ENCODE peak calls at places on chromosomes 12 and 14, in four cellular contexts. O is left lung, H is left ventricle myocardium inferior, W is neural progenitor cell. I is an unnamed sample.

GRCh38 chr14:36442824-36443241 is 77.2 kb downstream of the NKX2-1 start:
- DNase-seq in O (no peak), H (no peak), W (peak), I (no peak)

GRCh38 chr12:3667485-3667884 is 85.4 kb downstream of the CRACR2A start:
- DNase-seq in O (no peak), H (no peak), W (peak), I (no peak)

GRCh38 chr12:89514751-89515150 is 9.8 kb downstream of the GALNT4 start:
- DNase-seq in O (no peak), H (no peak), W (no peak), I (no peak)

GRCh38 chr12:42705863-42706262 is 116.3 kb upstream of the PRICKLE1 start:
- DNase-seq in O (no peak), H (peak), W (peak), I (no peak)

GRCh38 chr12:19624401-19624930 is 185.2 kb downstream of the AEBP2 start:
- DNase-seq in O (no peak), H (no peak), W (no peak), I (no peak)

GRCh38 chr12:122137681-122138080 is 36.3 kb downstream of the IL31 start:
- DNase-seq in O (no peak), H (no peak), W (peak), I (no peak)

GRCh38 chr14:61355892-61356325 is 34.5 kb downstream of the PRKCH start:
- DNase-seq in O (no peak), H (peak), W (no peak), I (no peak)

GRCh38 chr12:2129076-2129475 is 76.3 kb downstream of the CACNA1C start:
- DNase-seq in O (no peak), H (no peak), W (no peak), I (no peak)

GRCh38 chr12:92224685-92225331 is 79.2 kb upstream of the BTG1 start:
- DNase-seq in O (no peak), H (no peak), W (no peak), I (no peak)

DNA sequence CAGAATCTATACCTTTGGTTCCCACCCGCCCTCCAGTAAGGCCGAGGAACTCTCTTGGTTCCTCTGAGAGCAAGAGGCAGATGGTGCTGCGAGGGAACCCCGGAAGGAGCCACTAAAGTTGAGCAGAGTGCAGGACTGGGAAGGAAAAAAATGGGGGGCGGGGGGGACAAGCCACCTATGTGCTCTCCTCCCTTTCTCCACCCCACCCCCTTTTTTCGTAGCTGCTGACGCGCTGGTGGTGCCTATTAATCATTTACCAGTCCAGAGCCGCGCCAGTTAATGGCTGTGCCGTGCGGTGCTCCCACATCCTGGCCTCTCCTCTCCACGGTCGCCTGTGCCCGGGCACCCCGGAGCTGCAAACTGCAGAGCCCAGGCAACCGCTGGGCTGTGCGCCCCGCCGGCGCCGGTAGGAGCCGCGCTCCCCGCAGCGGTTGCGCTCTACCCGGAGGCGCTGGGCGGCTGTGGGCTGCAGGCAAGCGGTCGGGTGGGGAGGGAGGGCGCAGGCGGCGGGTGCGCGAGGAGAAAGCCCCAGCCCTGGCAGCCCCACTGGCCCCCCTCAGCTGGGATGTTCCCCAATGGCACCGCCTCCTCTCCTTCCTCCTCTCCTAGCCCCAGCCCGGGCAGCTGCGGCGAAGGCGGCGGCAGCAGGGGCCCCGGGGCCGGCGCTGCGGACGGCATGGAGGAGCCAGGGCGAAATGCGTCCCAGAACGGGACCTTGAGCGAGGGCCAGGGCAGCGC is 1.3 kb downstream of the SSTR1 start:
- DNase-seq in O (peak), H (peak), W (peak), I (peak)
- H3K4me3 ChIP-seq in O (peak), H (peak), W (peak), I (peak)

GRCh38 chr14:24219080-24219479 is 3.2 kb upstream of the MDP1 start:
- DNase-seq in O (no peak), H (no peak), W (no peak), I (no peak)

GRCh38 chr14:24215495-24216344 is at the start of gene MDP1:
- DNase-seq in O (peak), H (peak), W (peak), I (peak)

GRCh38 chr14:24212924-24213865 is at the start of gene CHMP4A:
- DNase-seq in O (peak), H (peak), W (peak), I (peak)

GRCh38 chr14:24213866-24214652 is 771 bp upstream of the CHMP4A start:
- DNase-seq in O (no peak), H (no peak), W (no peak), I (no peak)

GRCh38 chr14:24216345-24216699 is 456 bp upstream of the MDP1 start:
- DNase-seq in O (no peak), H (no peak), W (no peak), I (no peak)
- H3K27ac ChIP-seq in O (no peak), H (peak), W (no peak), I (no peak)

DNA sequence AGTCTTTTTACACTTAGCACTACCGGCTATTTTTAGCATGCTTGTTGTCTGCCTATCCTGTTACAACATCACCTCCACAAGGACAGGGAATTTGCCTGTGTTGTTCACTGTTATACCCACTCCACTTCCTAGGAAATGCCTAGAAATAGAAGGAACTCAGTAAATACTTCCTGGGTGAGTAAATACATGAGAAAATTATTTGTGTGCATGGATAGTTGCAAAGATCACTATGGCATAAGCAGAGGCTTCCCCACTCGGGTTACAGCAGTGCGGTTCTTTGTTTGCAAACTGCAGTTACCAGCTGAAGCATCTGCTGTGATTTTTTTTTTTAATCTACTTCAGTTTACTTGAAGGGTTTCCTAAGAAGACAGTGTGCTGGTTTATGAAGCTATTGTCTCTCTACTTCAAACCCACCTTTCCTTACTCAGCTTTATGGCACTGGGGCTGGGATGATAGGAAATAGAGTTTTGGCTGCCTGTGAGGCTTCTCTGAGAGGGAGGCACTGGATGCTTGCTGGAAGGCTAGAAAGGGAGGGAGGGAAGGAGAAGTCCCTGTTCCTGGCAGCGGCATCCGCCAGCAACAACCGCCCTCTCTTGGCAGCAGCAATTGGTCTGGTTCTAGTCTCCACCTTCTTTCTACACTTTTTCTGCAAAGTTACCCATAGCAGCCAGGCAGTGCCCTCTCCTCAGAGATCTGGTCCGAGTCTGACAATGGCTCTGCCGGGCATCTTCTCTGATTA is 29.1 kb downstream of the PDE6H start:
- DNase-seq in O (peak), H (peak), W (peak), I (no peak)
- H3K4me3 ChIP-seq in O (no peak), H (no peak), W (no peak), I (no peak)

GRCh38 chr14:94944636-94945258 is 174.8 kb upstream of the GSC start:
- DNase-seq in O (no peak), H (no peak), W (no peak), I (no peak)

GRCh38 chr14:94946244-94946643 is 176.3 kb upstream of the GSC start:
- DNase-seq in O (no peak), H (no peak), W (no peak), I (no peak)

GRCh38 chr14:94941311-94941710 is 171.4 kb upstream of the GSC start:
- DNase-seq in O (no peak), H (no peak), W (no peak), I (no peak)

GRCh38 chr14:94942601-94943000 is 172.7 kb upstream of the GSC start:
- DNase-seq in O (no peak), H (no peak), W (no peak), I (no peak)

DNA sequence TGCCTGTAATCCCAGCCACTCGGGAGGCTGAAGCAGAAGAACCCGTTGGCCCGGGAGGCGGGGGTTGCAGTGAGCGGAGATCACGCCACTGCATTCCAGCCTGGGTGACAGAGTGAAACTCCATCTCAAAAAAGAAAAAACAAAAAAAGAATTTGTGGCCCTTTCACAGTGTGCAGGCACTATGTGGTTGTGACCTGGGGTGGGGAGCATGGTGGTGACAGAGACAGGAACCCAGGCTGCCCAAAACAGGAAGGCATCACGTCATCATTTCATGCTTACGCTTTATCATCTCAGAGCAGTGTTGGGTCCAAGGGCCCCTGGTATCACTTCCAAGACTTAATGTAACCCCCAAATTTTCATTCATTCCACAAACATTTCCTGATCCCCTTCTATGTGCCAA is 175.7 kb upstream of the GSC start:
- DNase-seq in O (no peak), H (no peak), W (no peak), I (no peak)
- H3K27ac ChIP-seq in O (no peak), H (no peak), W (no peak), I (no peak)

GRCh38 chr12:111408116-111408440 is 2.4 kb downstream of the SH2B3 start:
- DNase-seq in O (no peak), H (no peak), W (no peak), I (no peak)

GRCh38 chr12:111408686-111409402 is 3.1 kb downstream of the SH2B3 start:
- DNase-seq in O (no peak), H (no peak), W (no peak), I (no peak)

GRCh38 chr12:111410229-111411186 is 4.8 kb downstream of the SH2B3 start:
- DNase-seq in O (no peak), H (peak), W (peak), I (no peak)

GRCh38 chr12:111411187-111411764 is 5.6 kb downstream of the SH2B3 start:
- DNase-seq in O (no peak), H (no peak), W (peak), I (no peak)

DNA sequence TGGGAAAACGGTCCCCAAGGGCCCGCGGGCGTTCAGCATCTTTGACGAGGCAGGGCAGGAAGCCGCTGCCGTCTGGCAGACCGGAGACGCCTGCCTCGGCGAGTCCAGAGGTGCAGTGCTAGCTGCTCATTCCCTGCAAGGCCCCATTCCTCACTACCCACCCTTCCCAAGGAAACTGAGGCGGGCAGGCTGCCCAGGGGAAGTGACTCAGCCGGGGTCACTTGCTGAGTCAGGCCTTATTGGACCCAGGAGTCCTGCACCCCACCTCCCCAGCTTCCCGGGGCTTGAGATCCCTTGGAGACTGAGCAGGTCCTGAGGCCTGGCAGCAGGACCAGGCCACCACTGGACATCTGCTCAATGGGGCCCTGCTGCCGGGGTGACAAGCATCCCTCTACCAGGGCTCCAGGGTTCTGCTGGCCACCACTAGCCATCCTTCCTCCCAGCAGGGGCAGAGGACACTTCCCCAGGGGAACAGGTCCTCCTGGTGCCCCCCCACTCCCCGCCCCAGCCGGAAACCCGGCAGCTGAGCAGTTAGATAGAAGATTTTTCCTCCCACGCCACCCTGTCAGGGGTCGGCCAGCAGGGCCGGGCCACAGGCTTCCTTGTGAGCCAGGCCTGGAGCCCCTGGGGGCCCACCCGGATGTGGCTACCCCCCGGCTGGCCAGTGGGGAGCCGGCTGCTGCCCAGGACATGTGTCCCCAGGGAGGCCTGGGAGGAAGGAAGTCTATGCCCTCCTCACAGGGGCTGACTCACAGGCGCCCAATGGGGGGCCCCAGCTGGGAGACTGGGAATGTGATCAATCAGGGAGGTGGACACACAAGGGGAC is 3.9 kb downstream of the SH2B3 start:
- DNase-seq in O (peak), H (peak), W (no peak), I (peak)
- H3K4me3 ChIP-seq in O (peak), H (peak), W (no peak), I (no peak)

DNA sequence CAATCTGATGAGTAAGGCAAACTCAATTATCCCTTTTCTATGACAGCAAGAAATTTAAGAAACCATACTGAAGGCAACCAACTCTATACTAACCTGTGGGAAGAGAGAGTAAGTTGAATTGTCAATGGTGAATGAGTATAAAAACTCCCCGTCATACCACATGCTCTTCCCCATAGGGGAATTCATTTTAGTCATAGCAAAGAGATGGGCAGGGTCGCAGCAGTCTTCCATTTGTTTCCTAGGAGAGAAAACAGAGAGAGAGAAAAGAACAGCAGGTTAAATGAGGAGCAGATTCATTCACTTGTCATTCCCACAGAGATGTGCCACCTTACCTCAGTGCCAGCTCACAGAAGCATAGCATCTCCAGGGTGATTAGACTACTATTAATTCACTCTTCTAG is 47.5 kb downstream of the ST8SIA1 start:
- DNase-seq in O (no peak), H (no peak), W (no peak), I (no peak)
- H3K27ac ChIP-seq in O (no peak), H (no peak), W (no peak), I (no peak)

GRCh38 chr12:72792889-72793288 is 520.7 kb downstream of the TRHDE start:
- DNase-seq in O (no peak), H (no peak), W (no peak), I (no peak)
- H3K4me3 ChIP-seq in O (no peak), H (no peak), W (no peak), I (no peak)

GRCh38 chr14:89096946-89097345 is 272.5 kb downstream of the TTC8 start:
- DNase-seq in O (no peak), H (no peak), W (no peak), I (no peak)

GRCh38 chr14:89086060-89086382 is 261.6 kb downstream of the TTC8 start:
- DNase-seq in O (no peak), H (no peak), W (no peak), I (no peak)

GRCh38 chr14:89093083-89093482 is 268.6 kb downstream of the TTC8 start:
- DNase-seq in O (no peak), H (no peak), W (no peak), I (no peak)

GRCh38 chr14:89089330-89089729 is 264.9 kb downstream of the TTC8 start:
- DNase-seq in O (no peak), H (no peak), W (no peak), I (no peak)

GRCh38 chr14:89091781-89092180 is 267.3 kb downstream of the TTC8 start:
- DNase-seq in O (no peak), H (no peak), W (no peak), I (no peak)
- H3K27ac ChIP-seq in O (no peak), H (no peak), W (no peak), I (no peak)

GRCh38 chr12:53381739-53382630 is 2.0 kb downstream of the SP1 start:
- DNase-seq in O (no peak), H (peak), W (peak), I (peak)
- H3K4me3 ChIP-seq in O (peak), H (peak), W (peak), I (no peak)

DNA sequence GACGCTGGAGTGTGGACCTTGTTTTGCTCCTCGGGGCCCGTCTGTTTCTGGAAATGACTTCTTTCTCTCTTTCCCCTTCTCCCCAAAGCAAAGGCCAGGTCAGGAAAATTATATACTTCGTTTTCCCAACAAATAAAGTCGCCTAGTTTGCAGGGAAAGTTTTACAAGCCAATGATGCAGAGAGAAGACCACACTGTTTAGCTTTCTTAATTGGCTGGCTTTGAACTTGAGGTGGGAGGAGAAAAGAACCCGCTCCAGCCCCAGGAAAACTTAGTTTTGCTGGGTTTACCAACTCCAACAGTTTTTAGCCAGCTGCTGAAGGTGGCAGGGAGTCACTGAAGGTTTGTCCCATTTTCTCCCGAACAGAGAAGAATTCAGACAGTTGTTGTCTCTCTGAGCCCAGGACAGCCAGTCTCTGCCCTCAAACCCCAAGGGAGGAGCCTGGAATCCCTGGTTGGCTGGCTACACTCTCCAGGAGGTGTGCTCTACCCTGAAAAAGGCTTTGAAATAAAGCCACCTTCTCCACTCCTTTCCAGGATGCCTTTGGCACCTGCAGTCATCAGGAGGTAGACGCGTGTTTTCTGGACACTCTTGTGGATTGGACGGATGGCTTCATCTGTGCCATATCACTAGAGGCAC is 24.8 kb downstream of the BCL11B start:
- DNase-seq in O (no peak), H (no peak), W (no peak), I (no peak)
- H3K27ac ChIP-seq in O (no peak), H (no peak), W (no peak), I (no peak)

I was measured in right lobe of liver.